ENCODE peak calls at places on chromosomes 6 and 20, in ten cellular contexts. N is bronchial epithelial cell, X is OCI-LY7, L is ovary, Z is MM.1S, C is brain microvascular endothelial cell, W is upper lobe of left lung, G is heart left ventricle, F is upper lobe of right lung, Q is keratinocyte. J is an unnamed sample.
A peak's percentile ranks its signal among the peaks of the same experiment; 100 is the strongest.

GRCh38 chr20:60371456-60371855 is 413.2 kb downstream of the CDH26 start:
- DNase-seq in Q (no peak), L (no peak), Z (no peak), X (no peak), W (no peak), F (no peak), C (no peak), N (no peak), G (no peak), J (no peak)

GRCh38 chr6:30493643-30494250 is 4.4 kb downstream of the HLA-E start:
- DNase-seq in G (no peak), W (peak; percentile 53), Q (no peak), N (no peak), Z (no peak), F (no peak), C (no peak), X (no peak), L (no peak), J (no peak)

GRCh38 chr20:35302421-35303335 is 10.5 kb upstream of the FAM83C start:
- DNase-seq in L (no peak), N (peak; percentile 78), Z (no peak), Q (no peak), X (no peak), G (no peak), W (no peak), C (peak; percentile 45), F (peak; percentile 20), J (no peak)

GRCh38 chr20:9215539-9215938 is 146.7 kb downstream of the PLCB4 start:
- DNase-seq in F (no peak), C (no peak), Q (no peak), G (no peak), L (no peak), X (peak; percentile 14), N (peak; percentile 25), W (no peak), Z (no peak), J (no peak)

GRCh38 chr6:42367353-42368011 is 84.2 kb downstream of the TRERF1 start:
- DNase-seq in L (no peak), Q (no peak), N (no peak), C (no peak), X (peak; percentile 79), G (no peak), F (peak; percentile 62), Z (peak; percentile 75), W (no peak), J (no peak)

GRCh38 chr20:50385733-50386640 is 124.2 kb upstream of the PTPN1 start:
- DNase-seq in X (no peak), F (no peak), Z (no peak), W (peak; percentile 70), C (no peak), G (no peak), L (no peak), N (no peak), Q (no peak), J (no peak)

GRCh38 chr20:59823456-59823855 is 110.0 kb downstream of the SYCP2 start:
- DNase-seq in G (no peak), W (no peak), N (no peak), Z (no peak), L (no peak), X (no peak), F (no peak), Q (no peak), C (no peak), J (no peak)

GRCh38 chr6:9007062-9007461 is 571.7 kb upstream of the SLC35B3 start:
- DNase-seq in N (no peak), Q (no peak), L (no peak), F (no peak), X (no peak), W (no peak), C (no peak), G (no peak), Z (no peak), J (no peak)

GRCh38 chr6:97215157-97215769 is 67.8 kb downstream of the MMS22L start:
- DNase-seq in F (no peak), X (peak; percentile 10), G (no peak), N (peak; percentile 50), Z (no peak), W (no peak), C (peak; percentile 79), L (no peak), Q (no peak), J (peak; percentile 12)

GRCh38 chr6:94254689-94255088 is 835.3 kb upstream of the EPHA7 start:
- DNase-seq in X (no peak), C (peak; percentile 18), N (no peak), L (no peak), Q (no peak), G (no peak), F (no peak), Z (no peak), W (no peak), J (no peak)

GRCh38 chr20:38123021-38123587 is 42.0 kb downstream of the TGM2 start:
- DNase-seq in G (no peak), X (no peak), W (no peak), C (no peak), F (peak; percentile 55), Q (no peak), N (no peak), Z (no peak), L (no peak), J (no peak)

GRCh38 chr6:56026461-56027180 is 151.2 kb upstream of the BMP5 start:
- DNase-seq in Q (no peak), X (no peak), Z (no peak), C (peak; percentile 74), F (no peak), W (no peak), N (no peak), G (no peak), L (no peak), J (no peak)

GRCh38 chr20:15236812-15237211 is 899.4 kb upstream of the FLRT3 start:
- DNase-seq in L (no peak), W (no peak), F (no peak), X (peak; percentile 4), Z (peak; percentile 43), C (peak; percentile 67), G (no peak), Q (peak; percentile 15), N (peak; percentile 73), J (no peak)

GRCh38 chr20:47598911-47599745 is 97.4 kb downstream of the NCOA3 start:
- DNase-seq in G (no peak), Q (no peak), L (no peak), N (no peak), W (no peak), C (no peak), Z (no peak), F (no peak), X (no peak), J (no peak)

GRCh38 chr6:87436435-87436834 is 28.7 kb downstream of the CFAP206 start:
- DNase-seq in X (peak; percentile 72), W (no peak), G (no peak), L (peak; percentile 27), N (peak; percentile 66), C (peak; percentile 72), Z (peak; percentile 61), Q (peak; percentile 5), F (no peak), J (peak; percentile 31)

GRCh38 chr6:21354805-21355238 is 238.7 kb upstream of the SOX4 start:
- DNase-seq in L (no peak), Z (no peak), W (no peak), Q (no peak), F (no peak), N (no peak), X (no peak), C (no peak), G (no peak), J (no peak)
- H3K4me3 ChIP-seq in L (no peak overlapping the region), Z (no peak overlapping the region), W (no peak overlapping the region), Q (no peak overlapping the region), F (no peak overlapping the region), N (no peak overlapping the region), X (no peak overlapping the region), C (no peak overlapping the region), G (no peak overlapping the region), J (no peak overlapping the region)

GRCh38 chr20:21384308-21384892 is 12.9 kb downstream of the NKX2-4 start:
- DNase-seq in G (no peak), L (no peak), N (no peak), X (no peak), Q (no peak), W (no peak), C (no peak), Z (no peak), F (no peak), J (no peak)
- H3K36me3 ChIP-seq in G (peaks cover 41% of the 10 kb centered on the region), L (no peaks in the 10 kb centered on the region), N (peaks cover 2% of the 10 kb centered on the region), X (peaks cover 93% of the 10 kb centered on the region), Q (peaks cover 23% of the 10 kb centered on the region), W (peaks cover 30% of the 10 kb centered on the region), C (peaks cover 9% of the 10 kb centered on the region), Z (no peaks in the 10 kb centered on the region), F (peaks cover 98% of the 10 kb centered on the region), J (no peaks in the 10 kb centered on the region)

DNA sequence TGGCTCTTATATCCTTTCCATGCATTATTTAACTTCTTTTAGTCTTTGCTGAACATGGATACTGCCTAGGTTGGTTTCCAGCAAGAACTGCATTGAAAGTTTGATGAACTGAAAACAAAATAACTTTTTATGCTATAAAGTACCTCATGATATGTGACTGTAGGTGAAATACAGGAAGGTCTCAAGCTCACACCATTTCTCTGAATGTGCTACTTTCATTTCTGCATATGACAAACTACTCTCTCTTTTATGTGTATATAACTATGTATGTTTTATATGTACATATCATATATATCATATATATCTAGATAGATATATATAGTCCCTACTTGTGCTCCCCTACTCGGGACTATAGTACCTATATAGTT is 65.9 kb downstream of the AIG1 start:
- DNase-seq in N (no peak), Q (no peak), G (no peak), L (no peak), Z (no peak), F (no peak), C (no peak), X (no peak), W (no peak), J (no peak)
- TF ChIP-seq CTCF in N (no peak), Q (no peak), G (no peak), L (no peak), Z (no peak), F (no peak), C (no peak), X (no peak), W (no peak), J (no peak)

GRCh38 chr20:64096535-64096934 is 10.8 kb downstream of the NPBWR2 start:
- DNase-seq in C (no peak), Q (no peak), F (no peak), N (no peak), G (no peak), W (no peak), L (no peak), Z (no peak), X (no peak), J (no peak)

GRCh38 chr20:64092258-64093012 is 8.2 kb upstream of the LKAAEAR1 start:
- DNase-seq in W (peak; percentile 61), Z (no peak), L (no peak), G (no peak), X (no peak), Q (no peak), C (no peak), N (no peak), F (no peak), J (no peak)

GRCh38 chr20:64093013-64093503 is 8.9 kb upstream of the LKAAEAR1 start:
- DNase-seq in N (no peak), Z (no peak), F (no peak), G (no peak), L (no peak), Q (no peak), C (no peak), W (peak; percentile 36), X (no peak), J (no peak)

GRCh38 chr20:64095927-64096326 is 11.4 kb downstream of the NPBWR2 start:
- DNase-seq in N (no peak), C (no peak), W (no peak), Z (no peak), X (no peak), G (no peak), L (no peak), F (no peak), Q (no peak), J (no peak)

GRCh38 chr20:64095455-64095854 is 11.3 kb upstream of the LKAAEAR1 start:
- DNase-seq in G (no peak), L (no peak), F (no peak), N (no peak), Z (no peak), C (no peak), W (no peak), X (no peak), Q (no peak), J (no peak)
- H3K4me3 ChIP-seq in G (no peak overlapping the region), L (no peak overlapping the region), F (no peak overlapping the region), N (no peak overlapping the region), Z (no peak overlapping the region), C (no peak overlapping the region), W (no peak overlapping the region), X (no peak overlapping the region), Q (no peak overlapping the region), J (no peak overlapping the region)